ENCODE peak calls at places on chromosome 6, in five cellular contexts. R is testis, V is fibroblast of lung, M is tibial nerve, Z is GM12878. B is an unnamed sample. For H3K9me3, the result is how much of the 10 kb centered on the place peaks cover.

GRCh38 chr6:168418631-168419250 is 22.2 kb upstream of the SMOC2 start:
- DNase-seq in R (no peak), V (no peak), M (no peak), Z (no peak), B (no peak)

GRCh38 chr6:123276439-123277045 is 280.5 kb downstream of the CLVS2 start:
- DNase-seq in R (no peak), V (no peak), M (no peak), Z (no peak), B (no peak)

GRCh38 chr6:161143663-161144430 is 130.0 kb downstream of the AGPAT4 start:
- DNase-seq in R (no peak), V (no peak), M (no peak), Z (no peak), B (no peak)

GRCh38 chr6:168093634-168094033 is 14.6 kb upstream of the FRMD1 start:
- DNase-seq in R (no peak), V (no peak), M (no peak), Z (no peak), B (no peak)

GRCh38 chr6:105545206-105545920 is 142.5 kb upstream of the PREP start:
- DNase-seq in R (no peak), V (peak), M (no peak), Z (no peak), B (no peak)

GRCh38 chr6:6746334-6746969 is 157.9 kb downstream of the LY86 start:
- DNase-seq in R (peak), V (no peak), M (no peak), Z (no peak), B (no peak)

GRCh38 chr6:108947114-108947854 is 99.1 kb downstream of the ARMC2 start:
- DNase-seq in R (peak), V (peak), M (no peak), Z (no peak), B (no peak)

GRCh38 chr6:97189767-97190166 is 93.2 kb downstream of the MMS22L start:
- DNase-seq in R (no peak), V (peak), M (no peak), Z (no peak), B (no peak)

DNA sequence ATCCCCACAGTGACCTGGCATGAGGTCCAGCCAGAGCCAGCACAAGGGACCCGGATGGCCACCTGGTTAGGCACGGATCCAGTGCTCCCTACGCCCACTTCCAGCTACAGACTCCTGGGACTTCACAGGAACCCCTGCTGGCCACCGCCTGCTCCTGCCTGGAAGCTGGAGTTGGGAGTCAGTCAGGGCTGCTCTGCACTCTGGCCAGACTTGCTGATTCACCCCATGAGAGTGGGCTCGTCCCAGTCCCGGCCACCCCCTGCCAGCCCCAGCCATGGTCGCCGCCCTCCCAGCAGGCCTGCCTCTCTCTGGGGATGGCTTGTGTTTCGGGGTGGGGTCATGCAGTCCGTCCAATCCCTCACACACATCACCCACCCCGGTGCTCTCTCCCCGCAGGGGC is 125.8 kb downstream of the DLL1 start:
- DNase-seq in R (no peak), V (no peak), M (no peak), Z (no peak), B (no peak)
- H3K9me3 ChIP-seq in R (under half), V (under half), M (under half), Z (under half), B (under half)

GRCh38 chr6:164436976-164437375 is 872.4 kb downstream of the C6orf118 start:
- DNase-seq in R (no peak), V (no peak), M (no peak), Z (no peak), B (no peak)
- H3K9me3 ChIP-seq in R (under half), V (under half), M (under half), Z (under half), B (under half)

DNA sequence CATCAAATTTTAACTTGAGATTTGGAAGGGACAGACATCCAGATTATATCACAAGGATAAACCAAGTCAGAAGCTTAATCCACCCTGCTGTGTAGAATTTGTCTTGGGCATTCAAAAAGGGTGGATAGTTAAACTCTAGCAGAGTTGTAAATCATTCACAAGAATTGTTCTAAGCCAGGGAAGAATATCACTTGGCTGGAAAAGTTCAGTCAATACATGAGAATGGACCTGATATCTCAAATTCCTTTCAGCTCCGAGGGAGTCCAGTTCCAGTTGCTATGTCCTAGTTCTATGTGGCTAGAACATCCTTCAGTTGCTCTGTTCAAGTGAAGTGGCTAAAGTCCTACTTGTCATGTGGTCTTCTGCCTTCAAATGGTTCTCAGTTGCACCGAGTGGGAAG is 351.8 kb upstream of the JARID2 start:
- DNase-seq in R (no peak), V (no peak), M (no peak), Z (no peak), B (no peak)
- H3K9me3 ChIP-seq in R (under half), V (under half), M (under half), Z (under half), B (under half)

GRCh38 chr6:55642366-55642765 is 63.4 kb upstream of the HMGCLL1 start:
- DNase-seq in R (no peak), V (no peak), M (no peak), Z (no peak), B (no peak)

GRCh38 chr6:55643868-55644267 is 64.9 kb upstream of the HMGCLL1 start:
- DNase-seq in R (no peak), V (peak), M (no peak), Z (no peak), B (no peak)
- H3K9me3 ChIP-seq in R (under half), V (under half), M (under half), Z (under half), B (under half)